ENCODE peak calls at places on chromosomes 5 and 9, in six cellular contexts. L is tibial artery; T is endodermal cell; C is activated naive CD8-positive, alpha-beta T cell treated with anti-CD3 and anti-CD28 coated beads, Interleukin-2, amount 10 ng/mL, durations not matched to agents 7 days and 5 days; F is germinal center; Z is cardiac muscle cell. N is an unnamed sample.

GRCh38 chr5:87872986-87873385 is 395.7 kb downstream of the TMEM161B start:
- DNase-seq in L (no peak), T (no peak), C (no peak), F (no peak), Z (no peak), N (no peak)

GRCh38 chr9:122261469-122261881 is 3.2 kb downstream of the RBM18 start:
- DNase-seq in L (peak), T (no peak), C (no peak), F (no peak), Z (no peak), N (no peak)

GRCh38 chr9:93699650-93700049 is 123.3 kb downstream of the PHF2 start:
- DNase-seq in L (no peak), T (no peak), C (no peak), F (no peak), Z (no peak), N (no peak)

GRCh38 chr5:81852277-81853004 is 101.5 kb upstream of the SSBP2 start:
- DNase-seq in L (no peak), T (peak), C (peak), F (peak), Z (peak), N (no peak)

GRCh38 chr5:119398713-119399492 is 43.1 kb downstream of the TNFAIP8 start:
- DNase-seq in L (peak), T (no peak), C (no peak), F (no peak), Z (no peak), N (no peak)

GRCh38 chr5:62306494-62307363 is 723 bp downstream of the KIF2A start:
- DNase-seq in L (peak), T (peak), C (peak), F (peak), Z (peak), N (peak)

GRCh38 chr9:71819115-71819739 is 50.9 kb upstream of the CEMIP2 start:
- DNase-seq in L (no peak), T (peak), C (no peak), F (peak), Z (peak), N (peak)

GRCh38 chr5:178790371-178790770 is 59.9 kb upstream of the ZNF354A start:
- DNase-seq in L (peak), T (no peak), C (no peak), F (no peak), Z (no peak), N (no peak)

GRCh38 chr9:137673871-137674270 is 55.1 kb downstream of the EHMT1 start:
- DNase-seq in L (peak), T (no peak), C (no peak), F (no peak), Z (peak), N (no peak)

GRCh38 chr9:136395345-136396218 is 4.4 kb downstream of the SNAPC4 start:
- DNase-seq in L (no peak), T (no peak), C (no peak), F (no peak), Z (no peak), N (no peak)

GRCh38 chr9:128916204-128916603 is 4.6 kb upstream of the PHYHD1 start:
- DNase-seq in L (peak), T (peak), C (no peak), F (no peak), Z (no peak), N (no peak)

GRCh38 chr9:111599092-111599947 is at the start of gene PTGR1:
- DNase-seq in L (peak), T (peak), C (peak), F (peak), Z (peak), N (peak)

GRCh38 chr9:110472111-110472510 is 107.4 kb downstream of the SVEP1 start:
- DNase-seq in L (no peak), T (no peak), C (no peak), F (no peak), Z (no peak), N (no peak)

GRCh38 chr5:850511-851006 is at the start of gene ZDHHC11:
- DNase-seq in L (peak), T (no peak), C (peak), F (no peak), Z (no peak), N (no peak)

GRCh38 chr9:25418974-25419373 is 259.3 kb downstream of the TUSC1 start:
- DNase-seq in L (no peak), T (no peak), C (no peak), F (no peak), Z (no peak), N (no peak)

GRCh38 chr9:115117999-115118470 is at the start of gene TNC:
- DNase-seq in L (peak), T (peak), C (no peak), F (no peak), Z (peak), N (no peak)

GRCh38 chr5:93850311-93850710 is 108.9 kb upstream of the POU5F2 start:
- DNase-seq in L (no peak), T (no peak), C (no peak), F (no peak), Z (no peak), N (no peak)

GRCh38 chr5:159912033-159912800 is 4.1 kb upstream of the ADRA1B start:
- DNase-seq in L (peak), T (no peak), C (no peak), F (no peak), Z (no peak), N (no peak)

GRCh38 chr5:108650997-108651396 is 96.7 kb upstream of the FER start:
- DNase-seq in L (no peak), T (no peak), C (no peak), F (no peak), Z (no peak), N (no peak)

GRCh38 chr9:85115473-85115872 is 445.9 kb downstream of the NTRK2 start:
- DNase-seq in L (no peak), T (no peak), C (no peak), F (no peak), Z (no peak), N (no peak)

GRCh38 chr5:157890825-157891587 is 32.1 kb upstream of the CLINT1 start:
- DNase-seq in L (no peak), T (no peak), C (no peak), F (no peak), Z (no peak), N (no peak)

GRCh38 chr9:7988644-7989280 is 189.2 kb upstream of the DMAC1 start:
- DNase-seq in L (no peak), T (no peak), C (no peak), F (no peak), Z (no peak), N (no peak)

GRCh38 chr5:6574537-6574936 is 58.3 kb downstream of the NSUN2 start:
- DNase-seq in L (no peak), T (no peak), C (no peak), F (no peak), Z (no peak), N (no peak)

GRCh38 chr9:121499427-121500164 is at the start of gene GGTA1:
- DNase-seq in L (peak), T (peak), C (peak), F (peak), Z (peak), N (no peak)

GRCh38 chr5:138230261-138230660 is 17.1 kb upstream of the CDC23 start:
- DNase-seq in L (peak), T (peak), C (no peak), F (no peak), Z (no peak), N (no peak)

N was measured in stimulated activated CD4-positive, alpha-beta T cell treated with anti-CD3 and anti-CD28 coated beads, Interleukin-4, amount 100 ng/mL, for 4 hours.